ENCODE peak calls at places on chromosomes 16 and 17, in four cellular contexts. X is endothelial cell, I is substantia nigra, Q is uterus. F is an unnamed sample.

GRCh38 chr17:38674013-38674748 is 576 bp downstream of the EPOP start:
- DNase-seq in X (no peak), I (no peak), Q (peak), F (peak)

GRCh38 chr16:64092284-64092683 is 1029.6 kb downstream of the CDH11 start:
- DNase-seq in X (no peak), I (no peak), Q (no peak), F (no peak)

GRCh38 chr17:28722413-28723158 is 2.8 kb downstream of the RPL23A start:
- DNase-seq in X (no peak), I (no peak), Q (no peak), F (no peak)

GRCh38 chr16:57735755-57736418 is at the start of gene KATNB1:
- DNase-seq in X (no peak), Q (no peak), I (no peak), F (peak)

GRCh38 chr16:87166934-87167333 is 150.3 kb downstream of the C16orf95 start:
- DNase-seq in X (no peak), Q (no peak), I (no peak), F (no peak)

GRCh38 chr16:67237396-67238277 is 9.6 kb downstream of the FHOD1 start:
- DNase-seq in Q (no peak), I (no peak), X (no peak), F (no peak)

GRCh38 chr16:86631441-86631840 is 53.1 kb downstream of the FOXL1 start:
- DNase-seq in X (no peak), Q (no peak), I (no peak), F (no peak)

GRCh38 chr16:30005341-30006094 is 5.3 kb downstream of the DOC2A start:
- DNase-seq in Q (peak), X (peak), I (no peak), F (no peak)

GRCh38 chr16:60945225-60945624 is 1091.0 kb downstream of the CDH8 start:
- DNase-seq in X (peak), I (no peak), Q (no peak), F (no peak)

GRCh38 chr17:57724729-57725125 is 20.4 kb downstream of the CCDC182 start:
- DNase-seq in I (no peak), Q (no peak), X (no peak), F (no peak)

GRCh38 chr16:73058221-73058615 is 10.3 kb upstream of the ZFHX3 start:
- DNase-seq in Q (peak), I (no peak), X (no peak), F (peak)

GRCh38 chr16:90009172-90009899 is 9.9 kb downstream of the DBNDD1 start:
- DNase-seq in X (no peak), Q (no peak), I (no peak), F (no peak)

GRCh38 chr17:3754458-3755334 is 31.0 kb downstream of the HASPIN start:
- DNase-seq in Q (no peak), X (peak), I (no peak), F (peak)

GRCh38 chr16:87681990-87682570 is 79.8 kb downstream of the JPH3 start:
- DNase-seq in Q (no peak), I (no peak), X (no peak), F (no peak)

GRCh38 chr16:19228057-19228456 is 57.5 kb upstream of the CLEC19A start:
- DNase-seq in X (no peak), I (no peak), Q (no peak), F (no peak)